ENCODE peak calls at places on chromosomes 3 and 15, in ten cellular contexts. One of them, this sample, is unnamed.

GRCh38 chr15:74870496-74871213 is 2.5 kb downstream of the SCAMP2 start:
- DNase-seq in heart left ventricle: no peak
- DNase-seq in B cell: no peak
- DNase-seq in vagina: no peak
- DNase-seq in G401: no peak
- DNase-seq in psoas muscle: no peak
- DNase-seq in OCI-LY7: no peak
- DNase-seq in amniotic stem cell: no peak
- DNase-seq in ELR: peak; percentile 36
- DNase-seq in thoracic aorta: no peak
- DNase-seq in this sample: no peak

GRCh38 chr15:48963524-48964113 is at the start of gene SHC4:
- DNase-seq in amniotic stem cell: peak; percentile 73
- DNase-seq in vagina: no peak
- DNase-seq in psoas muscle: peak; percentile 63
- DNase-seq in B cell: peak; percentile 6
- DNase-seq in heart left ventricle: peak; percentile 69
- DNase-seq in thoracic aorta: no peak
- DNase-seq in G401: peak; percentile 87
- DNase-seq in ELR: peak; percentile 90
- DNase-seq in OCI-LY7: no peak
- DNase-seq in this sample: no peak

GRCh38 chr3:188546835-188547670 is 393.1 kb downstream of the LPP start:
- DNase-seq in B cell: no peak
- DNase-seq in heart left ventricle: no peak
- DNase-seq in psoas muscle: no peak
- DNase-seq in amniotic stem cell: peak; percentile 10
- DNase-seq in OCI-LY7: no peak
- DNase-seq in ELR: peak; percentile 79
- DNase-seq in G401: no peak
- DNase-seq in vagina: no peak
- DNase-seq in thoracic aorta: no peak
- DNase-seq in this sample: peak; percentile 19

GRCh38 chr15:78405336-78405924 is 32.6 kb upstream of the IREB2 start:
- DNase-seq in psoas muscle: no peak
- DNase-seq in OCI-LY7: no peak
- DNase-seq in ELR: no peak
- DNase-seq in thoracic aorta: no peak
- DNase-seq in heart left ventricle: no peak
- DNase-seq in G401: no peak
- DNase-seq in vagina: no peak
- DNase-seq in B cell: no peak
- DNase-seq in amniotic stem cell: no peak
- DNase-seq in this sample: no peak

GRCh38 chr15:55791576-55792400 is 48.8 kb upstream of the PRTG start:
- DNase-seq in OCI-LY7: no peak
- DNase-seq in thoracic aorta: no peak
- DNase-seq in vagina: no peak
- DNase-seq in psoas muscle: no peak
- DNase-seq in heart left ventricle: no peak
- DNase-seq in G401: no peak
- DNase-seq in ELR: peak; percentile 64
- DNase-seq in amniotic stem cell: no peak
- DNase-seq in B cell: no peak
- DNase-seq in this sample: no peak

GRCh38 chr3:59442056-59442455 is 392.2 kb upstream of the CFAP20DC start:
- DNase-seq in psoas muscle: no peak
- DNase-seq in amniotic stem cell: no peak
- DNase-seq in B cell: no peak
- DNase-seq in thoracic aorta: no peak
- DNase-seq in vagina: no peak
- DNase-seq in OCI-LY7: no peak
- DNase-seq in ELR: no peak
- DNase-seq in G401: no peak
- DNase-seq in heart left ventricle: no peak
- DNase-seq in this sample: no peak

GRCh38 chr3:182315313-182315712 is 478.0 kb upstream of the ATP11B start:
- DNase-seq in amniotic stem cell: no peak
- DNase-seq in vagina: no peak
- DNase-seq in B cell: no peak
- DNase-seq in heart left ventricle: no peak
- DNase-seq in thoracic aorta: no peak
- DNase-seq in OCI-LY7: no peak
- DNase-seq in ELR: no peak
- DNase-seq in G401: no peak
- DNase-seq in psoas muscle: no peak
- DNase-seq in this sample: no peak

GRCh38 chr15:30882861-30883433 is 20.8 kb upstream of the FAN1 start:
- DNase-seq in OCI-LY7: no peak
- DNase-seq in amniotic stem cell: no peak
- DNase-seq in psoas muscle: no peak
- DNase-seq in heart left ventricle: no peak
- DNase-seq in thoracic aorta: no peak
- DNase-seq in vagina: no peak
- DNase-seq in B cell: no peak
- DNase-seq in ELR: peak; percentile 22
- DNase-seq in G401: peak; percentile 80
- DNase-seq in this sample: no peak

GRCh38 chr15:43218908-43219706 is 1.7 kb downstream of the EPB42 start:
- DNase-seq in ELR: peak; percentile 42
- DNase-seq in B cell: no peak
- DNase-seq in thoracic aorta: no peak
- DNase-seq in OCI-LY7: peak; percentile 6
- DNase-seq in G401: no peak
- DNase-seq in psoas muscle: no peak
- DNase-seq in vagina: no peak
- DNase-seq in amniotic stem cell: no peak
- DNase-seq in heart left ventricle: no peak
- DNase-seq in this sample: no peak

GRCh38 chr3:71973337-71974030 is 188.5 kb upstream of the PROK2 start:
- DNase-seq in OCI-LY7: no peak
- DNase-seq in vagina: no peak
- DNase-seq in ELR: no peak
- DNase-seq in psoas muscle: peak; percentile 60
- DNase-seq in thoracic aorta: no peak
- DNase-seq in G401: no peak
- DNase-seq in amniotic stem cell: no peak
- DNase-seq in B cell: no peak
- DNase-seq in heart left ventricle: no peak
- DNase-seq in this sample: no peak

GRCh38 chr3:98778383-98778782 is 15.2 kb downstream of the ST3GAL6 start:
- DNase-seq in heart left ventricle: no peak
- DNase-seq in B cell: no peak
- DNase-seq in G401: no peak
- DNase-seq in OCI-LY7: no peak
- DNase-seq in ELR: peak; percentile 49
- DNase-seq in thoracic aorta: no peak
- DNase-seq in amniotic stem cell: no peak
- DNase-seq in psoas muscle: no peak
- DNase-seq in vagina: no peak
- DNase-seq in this sample: no peak

GRCh38 chr3:38583688-38584087 is 65.8 kb downstream of the SCN5A start:
- DNase-seq in vagina: peak; percentile 70
- DNase-seq in thoracic aorta: no peak
- DNase-seq in ELR: no peak
- DNase-seq in psoas muscle: no peak
- DNase-seq in amniotic stem cell: no peak
- DNase-seq in OCI-LY7: no peak
- DNase-seq in B cell: no peak
- DNase-seq in heart left ventricle: no peak
- DNase-seq in G401: no peak
- DNase-seq in this sample: no peak

GRCh38 chr3:43144811-43145490 is 39.1 kb upstream of the POMGNT2 start:
- DNase-seq in B cell: no peak
- DNase-seq in vagina: no peak
- DNase-seq in G401: no peak
- DNase-seq in thoracic aorta: no peak
- DNase-seq in ELR: peak; percentile 53
- DNase-seq in psoas muscle: peak; percentile 19
- DNase-seq in amniotic stem cell: no peak
- DNase-seq in heart left ventricle: no peak
- DNase-seq in OCI-LY7: no peak
- DNase-seq in this sample: no peak

GRCh38 chr15:58306591-58307312 is 125.0 kb upstream of the LIPC start:
- DNase-seq in thoracic aorta: no peak
- DNase-seq in amniotic stem cell: no peak
- DNase-seq in psoas muscle: no peak
- DNase-seq in OCI-LY7: no peak
- DNase-seq in ELR: peak; percentile 29
- DNase-seq in vagina: no peak
- DNase-seq in heart left ventricle: no peak
- DNase-seq in B cell: no peak
- DNase-seq in G401: peak; percentile 51
- DNase-seq in this sample: no peak